ENCODE peak calls at places on chromosomes 16 and 17, in nine cellular contexts. O is fibroblast of lung; X is psoas muscle; Z is CD8-positive, alpha-beta T cell; H is kidney; L is DND-41; T is esophagus squamous epithelium; S is lower lobe of right lung; J is dorsolateral prefrontal cortex. A is an unnamed sample.

GRCh38 chr16:64615647-64616280 is 506.1 kb downstream of the CDH11 start:
- DNase-seq in L (no peak), J (no peak), O (peak; percentile 41), Z (no peak), X (no peak), T (no peak), H (no peak), S (no peak), A (no peak)

GRCh38 chr17:15247891-15248529 is 17.1 kb downstream of the PMP22 start:
- DNase-seq in T (no peak), S (no peak), H (no peak), Z (no peak), X (no peak), L (no peak), O (peak; percentile 27), J (no peak), A (peak; percentile 36)

GRCh38 chr17:36722121-36722902 is 120.9 kb downstream of the MRM1 start:
- DNase-seq in O (peak; percentile 63), Z (peak; percentile 82), H (peak; percentile 86), S (peak; percentile 74), T (no peak), L (peak; percentile 90), X (peak; percentile 54), J (no peak), A (peak; percentile 35)

GRCh38 chr17:79776378-79777165 is 1.4 kb upstream of the CBX2 start:
- DNase-seq in T (no peak), Z (no peak), J (no peak), H (peak; percentile 3), X (no peak), L (no peak), S (peak; percentile 3), O (no peak), A (no peak)

GRCh38 chr16:70572050-70572925 is 48.7 kb downstream of the SF3B3 start:
- DNase-seq in T (no peak), J (no peak), O (no peak), S (no peak), H (no peak), X (no peak), Z (no peak), L (no peak), A (no peak)

GRCh38 chr17:45784583-45785372 is 658 bp downstream of the CRHR1 start:
- DNase-seq in T (no peak), J (no peak), L (no peak), H (no peak), Z (peak; percentile 25), O (peak; percentile 20), X (peak; percentile 26), S (peak; percentile 56), A (no peak)

GRCh38 chr16:49838361-49838638 is 17.6 kb downstream of the ZNF423 start:
- DNase-seq in J (no peak), H (no peak), O (no peak), S (no peak), X (no peak), L (no peak), T (no peak), Z (no peak), A (no peak)

GRCh38 chr16:78005881-78006280 is 16.5 kb upstream of the CLEC3A start:
- DNase-seq in J (no peak), S (no peak), O (no peak), L (no peak), T (no peak), Z (no peak), H (no peak), X (no peak), A (no peak)

GRCh38 chr16:47043200-47043599 is 69.7 kb upstream of the DNAJA2 start:
- DNase-seq in X (no peak), T (no peak), J (no peak), O (no peak), L (no peak), H (no peak), Z (no peak), S (no peak), A (no peak)

GRCh38 chr17:58822148-58823050 is 66.7 kb downstream of the PPM1E start:
- DNase-seq in S (no peak), O (no peak), Z (no peak), T (no peak), X (no peak), H (no peak), J (no peak), L (no peak), A (no peak)

GRCh38 chr16:79790854-79791253 is 190.3 kb upstream of the MAF start:
- DNase-seq in X (no peak), L (no peak), O (no peak), S (no peak), H (no peak), T (no peak), Z (no peak), J (no peak), A (no peak)

GRCh38 chr17:5272313-5272712 is 9.8 kb upstream of the RABEP1 start:
- DNase-seq in H (no peak), X (no peak), T (no peak), J (no peak), L (no peak), Z (no peak), O (peak; percentile 17), S (no peak), A (no peak)

GRCh38 chr16:26456074-26456473 is 610.7 kb upstream of the C16orf82 start:
- DNase-seq in X (no peak), S (no peak), H (no peak), L (no peak), T (no peak), Z (no peak), J (no peak), O (no peak), A (no peak)

GRCh38 chr17:73232587-73233373 is 28.9 kb downstream of the CPSF4L start:
- DNase-seq in J (no peak), L (no peak), H (peak; percentile 86), X (no peak), S (peak; percentile 61), O (peak; percentile 45), Z (peak; percentile 30), T (no peak), A (peak; percentile 44)

GRCh38 chr17:51647873-51648272 is 387.5 kb downstream of the UTP18 start:
- DNase-seq in Z (no peak), T (no peak), J (no peak), H (no peak), S (no peak), X (no peak), L (no peak), O (peak; percentile 1), A (peak; percentile 26)

GRCh38 chr17:260031-260791 is 78.8 kb upstream of the DOC2B start:
- DNase-seq in S (peak; percentile 20), Z (no peak), T (no peak), H (peak; percentile 45), J (no peak), L (no peak), X (no peak), O (no peak), A (no peak)

DNA sequence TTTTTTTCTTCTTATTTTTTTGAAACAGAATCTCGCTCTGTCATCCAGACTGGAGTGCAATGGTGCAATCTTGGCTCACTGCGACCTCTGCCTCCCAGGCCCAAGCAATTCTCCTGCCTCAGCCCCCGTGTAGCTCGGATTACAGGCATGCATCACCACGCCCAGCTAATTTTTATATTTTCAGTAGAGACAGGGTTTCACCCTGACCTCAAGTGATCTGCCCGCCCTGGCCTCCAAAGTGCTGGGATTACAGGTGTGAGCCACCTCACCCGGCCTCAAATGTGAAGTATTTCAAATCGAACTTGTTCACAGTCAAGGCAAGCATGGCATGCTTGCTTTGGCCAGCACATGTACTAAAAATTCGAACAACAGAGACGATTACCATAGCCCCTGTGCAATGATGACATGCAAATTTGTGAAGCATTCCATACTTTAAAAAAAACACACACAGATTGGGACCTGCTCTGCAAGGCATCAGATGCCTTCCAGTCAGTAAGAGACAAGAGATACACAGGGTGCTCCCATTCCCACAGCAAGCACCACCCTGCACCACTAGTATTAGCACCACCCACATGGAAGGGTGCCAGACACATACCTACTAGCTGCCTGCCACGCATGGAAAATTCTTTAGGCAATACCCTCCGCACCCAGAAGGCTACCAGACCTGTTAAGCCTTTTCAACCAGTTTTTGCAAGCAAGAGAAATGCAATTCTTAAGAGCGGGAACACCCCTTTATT is 47.2 kb downstream of the ANKRD11 start:
- DNase-seq in J (no peak), H (no peak), X (peak; percentile 55), T (no peak), O (peak; percentile 82), Z (peak; percentile 29), L (no peak), S (no peak), A (peak; percentile 95)
- TF ChIP-seq CTCF in J (no peak), H (no peak), X (no peak), T (peak; percentile 53), O (no peak), Z (no peak), L (no peak), S (no peak), A (peak; percentile 17)

GRCh38 chr17:21194688-21195087 is 19.3 kb downstream of the TMEM11 start:
- DNase-seq in Z (no peak), L (no peak), T (no peak), O (no peak), S (no peak), H (no peak), J (no peak), X (peak; percentile 49), A (no peak)
- H3K27ac ChIP-seq in Z (no peak overlapping the region), L (no peak overlapping the region), T (peak overlapping the region; percentile 78), O (no peak overlapping the region), S (no peak overlapping the region), H (no peak overlapping the region), J (peak overlapping the region; percentile 55), X (peak overlapping the region; percentile 66), A (no peak overlapping the region)

GRCh38 chr17:62629556-62630364 is 2.3 kb downstream of the MRC2 start:
- DNase-seq in O (no peak), X (no peak), Z (no peak), T (no peak), L (no peak), S (no peak), J (no peak), H (no peak), A (no peak)
- TF ChIP-seq CTCF in O (no peak), X (no peak), Z (no peak), T (no peak), L (no peak), S (no peak), J (no peak), H (no peak), A (no peak)

GRCh38 chr17:29874931-29875596 is 55.0 kb downstream of the SSH2 start:
- DNase-seq in H (no peak), O (no peak), S (no peak), J (no peak), T (no peak), Z (no peak), X (no peak), L (no peak), A (no peak)

GRCh38 chr17:29867643-29868181 is 62.3 kb downstream of the SSH2 start:
- DNase-seq in J (no peak), X (no peak), O (no peak), L (no peak), T (no peak), H (no peak), S (no peak), Z (no peak), A (no peak)

GRCh38 chr17:29870836-29871430 is 59.1 kb downstream of the SSH2 start:
- DNase-seq in Z (no peak), J (no peak), O (no peak), T (no peak), S (no peak), X (no peak), H (no peak), L (no peak), A (no peak)

DNA sequence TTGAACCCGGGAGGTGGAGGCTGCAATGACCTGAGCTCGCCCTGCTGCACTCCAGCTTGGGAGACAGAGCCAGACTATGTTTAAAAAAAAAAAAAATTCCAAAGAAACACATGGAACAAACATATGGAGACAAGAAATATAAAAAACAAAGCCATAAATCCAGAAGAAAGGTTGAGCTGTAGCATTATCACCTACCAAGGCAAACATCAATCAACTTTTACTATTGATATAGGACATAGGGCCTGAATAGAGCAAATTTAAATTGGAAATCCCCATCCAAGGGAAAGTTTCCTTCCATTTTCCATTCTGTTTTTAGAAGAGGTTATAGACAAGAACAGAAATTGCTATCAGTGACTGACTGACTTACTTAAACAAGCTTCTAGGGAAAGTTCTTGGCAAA is 56.6 kb downstream of the SSH2 start:
- DNase-seq in J (no peak), L (no peak), H (no peak), Z (no peak), S (no peak), T (no peak), O (no peak), X (no peak), A (no peak)
- H3K27ac ChIP-seq in J (no peak overlapping the region), L (no peak overlapping the region), H (no peak overlapping the region), Z (no peak overlapping the region), S (no peak overlapping the region), T (no peak overlapping the region), O (no peak overlapping the region), X (no peak overlapping the region), A (no peak overlapping the region)